ENCODE peak calls at places on chromosome 5, in six cellular contexts. B is left lung, W is stomach, E is heart left ventricle, T is GM23248, O is Caco-2. Q is an unnamed sample.

GRCh38 chr5:78647838-78648358 is 674 bp downstream of the LHFPL2 start:
- DNase-seq in O (peak; percentile 74), T (peak; percentile 81), W (peak; percentile 60), E (peak; percentile 72), B (peak; percentile 48), Q (no peak)

GRCh38 chr5:173281910-173282309 is 46.3 kb downstream of the STC2 start:
- DNase-seq in E (no peak), O (peak; percentile 48), B (no peak), W (no peak), T (peak; percentile 34), Q (peak; percentile 85)

GRCh38 chr5:90747693-90748092 is 189.1 kb downstream of the ADGRV1 start:
- DNase-seq in B (no peak), T (no peak), E (no peak), O (no peak), W (no peak), Q (no peak)

GRCh38 chr5:132098151-132098594 is 24.6 kb downstream of the CSF2 start:
- DNase-seq in T (peak; percentile 79), E (no peak), W (no peak), B (no peak), O (no peak), Q (no peak)

GRCh38 chr5:143527808-143528207 is 124.3 kb upstream of the NR3C1 start:
- DNase-seq in E (no peak), T (peak; percentile 58), O (no peak), B (no peak), W (no peak), Q (no peak)

GRCh38 chr5:123665822-123666371 is 153.9 kb downstream of the CSNK1G3 start:
- DNase-seq in E (no peak), T (no peak), B (no peak), W (no peak), O (no peak), Q (no peak)

GRCh38 chr5:79436224-79436623 is 77.7 kb downstream of the HOMER1 start:
- DNase-seq in T (peak; percentile 77), W (no peak), O (peak; percentile 9), B (no peak), E (no peak), Q (no peak)

GRCh38 chr5:90606539-90606938 is 47.9 kb downstream of the ADGRV1 start:
- DNase-seq in B (no peak), T (no peak), E (no peak), W (no peak), O (peak; percentile 5), Q (peak; percentile 20)

GRCh38 chr5:96396878-96397277 is 36.2 kb downstream of the PCSK1 start:
- DNase-seq in W (no peak), E (no peak), B (no peak), O (no peak), T (no peak), Q (no peak)

GRCh38 chr5:138503487-138504270 is 38.4 kb downstream of the EGR1 start:
- DNase-seq in T (peak; percentile 80), W (peak; percentile 44), E (peak; percentile 40), B (no peak), O (peak; percentile 74), Q (peak; percentile 80)

GRCh38 chr5:133400831-133401351 is 211.4 kb downstream of the FSTL4 start:
- DNase-seq in E (no peak), O (no peak), W (no peak), B (no peak), T (no peak), Q (no peak)

GRCh38 chr5:72210913-72211670 is 103.8 kb downstream of the MAP1B start:
- DNase-seq in B (no peak), W (peak; percentile 68), E (peak; percentile 37), T (peak; percentile 87), O (no peak), Q (no peak)

GRCh38 chr5:154757647-154758406 is 2.6 kb downstream of the LARP1 start:
- DNase-seq in W (no peak), T (peak; percentile 70), E (no peak), O (no peak), B (no peak), Q (no peak)

GRCh38 chr5:149956685-149957084 is 3.9 kb upstream of the SLC26A2 start:
- DNase-seq in W (no peak), B (no peak), E (no peak), O (no peak), T (no peak), Q (no peak)

GRCh38 chr5:68276740-68277139 is 61.2 kb downstream of the PIK3R1 start:
- DNase-seq in O (no peak), E (no peak), T (no peak), B (no peak), W (no peak), Q (no peak)

GRCh38 chr5:68277427-68277826 is 61.9 kb downstream of the PIK3R1 start:
- DNase-seq in E (no peak), W (no peak), B (no peak), O (no peak), T (no peak), Q (no peak)

GRCh38 chr5:68274847-68275700 is 59.5 kb downstream of the PIK3R1 start:
- DNase-seq in O (no peak), W (no peak), B (no peak), E (no peak), T (no peak), Q (no peak)

GRCh38 chr5:68282001-68282400 is 66.4 kb downstream of the PIK3R1 start:
- DNase-seq in O (no peak), B (no peak), T (no peak), W (no peak), E (no peak), Q (no peak)

DNA sequence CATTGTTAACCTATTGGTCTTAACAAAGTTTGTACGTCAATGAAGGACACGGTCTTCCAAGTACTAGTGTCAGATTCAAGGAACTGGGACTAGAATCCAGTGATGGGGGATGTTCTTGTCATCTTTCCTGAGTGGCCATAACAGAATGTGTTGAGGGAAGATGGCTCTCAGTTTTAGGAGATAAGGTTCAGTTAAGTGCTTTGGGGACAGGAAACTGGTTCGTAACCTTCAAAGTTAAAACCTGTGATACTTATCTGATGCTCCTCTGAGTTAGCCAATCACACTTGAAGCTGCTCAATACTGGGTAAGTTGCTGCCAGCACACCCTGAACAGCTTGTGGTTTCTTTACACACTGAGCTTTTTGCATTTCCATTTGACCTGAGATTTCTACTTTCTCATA is 64.4 kb downstream of the PIK3R1 start:
- DNase-seq in E (no peak), W (no peak), B (no peak), T (no peak), O (no peak), Q (no peak)
- H3K4me3 ChIP-seq in E (no peak overlapping the region), W (no peak overlapping the region), B (no peak overlapping the region), T (no peak overlapping the region), O (no peak overlapping the region), Q (no peak overlapping the region)

DNA sequence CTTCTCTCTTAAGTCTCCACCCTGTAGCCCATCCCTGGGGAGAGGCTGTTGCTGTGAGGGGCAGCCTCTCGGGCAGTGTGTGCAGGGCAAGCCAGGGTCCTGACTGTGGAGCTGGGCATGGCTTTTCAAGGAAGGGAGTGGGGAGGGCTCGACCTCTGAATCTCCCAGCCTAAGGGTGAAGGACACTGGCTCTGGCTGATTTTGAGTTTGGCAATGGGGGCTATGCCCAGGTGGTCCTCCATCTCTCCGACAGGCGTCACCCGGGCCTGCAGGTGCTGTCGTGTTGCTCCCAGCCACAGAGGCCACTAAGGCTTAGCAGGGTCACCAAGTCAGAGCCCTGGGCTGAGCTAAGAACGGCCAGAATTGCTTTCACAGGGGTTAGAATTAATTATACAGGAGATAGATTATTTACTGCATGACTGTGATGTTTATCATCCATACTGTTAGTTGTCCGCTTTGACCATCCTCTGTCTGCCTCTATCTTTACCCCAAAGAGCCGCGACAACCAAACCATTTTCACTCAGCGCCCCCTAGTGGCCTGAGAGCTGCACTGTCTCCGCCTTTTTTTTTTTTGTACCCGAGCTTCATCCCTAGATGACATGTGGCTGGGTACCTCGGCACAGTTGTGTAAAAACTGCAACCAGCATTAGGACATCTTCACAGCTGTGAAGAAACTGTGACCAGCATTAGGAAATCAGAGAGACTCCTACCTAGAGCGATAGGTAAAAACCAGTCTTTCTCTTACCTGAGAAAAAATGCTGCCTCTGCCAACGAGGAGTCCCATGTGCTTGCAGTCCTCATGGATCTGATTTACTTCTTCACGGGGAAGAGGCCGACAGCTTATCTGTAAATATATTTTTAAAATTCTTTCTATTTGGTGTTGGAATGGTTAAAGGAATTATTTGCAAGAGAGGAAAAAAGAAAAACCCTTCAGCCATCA is 44.5 kb downstream of the AGXT2 start:
- DNase-seq in O (peak; percentile 78), B (peak; percentile 38), T (peak; percentile 64), E (peak; percentile 28), W (peak; percentile 59), Q (peak; percentile 75)
- H3K27me3 ChIP-seq in O (no peaks in the 10 kb centered on the region), B (peaks cover 9% of the 10 kb centered on the region), T (no peaks in the 10 kb centered on the region), E (peaks cover 5% of the 10 kb centered on the region), W (no peaks in the 10 kb centered on the region), Q (no peaks in the 10 kb centered on the region)

DNA sequence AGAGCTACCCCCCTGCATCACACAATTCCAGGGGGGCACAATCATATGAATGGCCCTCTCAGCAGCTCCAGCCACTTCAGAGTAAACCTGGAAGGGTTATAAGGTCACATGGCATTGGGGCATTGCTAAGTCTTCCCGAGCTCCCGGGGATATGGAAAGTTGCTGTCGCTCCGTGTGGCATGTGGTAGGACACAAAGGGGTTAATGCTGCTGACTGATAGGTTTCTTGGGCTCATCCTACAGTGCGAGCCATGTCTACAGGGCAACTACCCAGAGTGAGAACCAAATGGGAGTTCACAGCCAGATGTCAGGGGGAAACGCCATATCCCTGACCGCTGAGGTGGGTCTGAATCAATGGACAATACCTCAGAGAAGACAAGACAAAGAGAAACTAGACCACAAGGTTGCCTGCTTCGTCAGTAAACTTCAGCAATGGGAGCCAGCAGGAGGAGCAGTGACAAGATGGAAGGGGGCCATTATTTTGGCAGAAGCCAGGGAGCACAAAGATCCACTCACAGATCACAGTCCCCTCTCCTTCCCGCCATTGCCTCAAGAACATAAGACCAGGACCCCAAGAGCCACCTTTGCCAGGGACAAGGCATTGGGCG is 52.4 kb upstream of the SHISAL2B start:
- DNase-seq in B (no peak), T (peak; percentile 16), O (peak; percentile 20), W (no peak), E (no peak), Q (peak; percentile 18)
- H3K4me3 ChIP-seq in B (no peak overlapping the region), T (no peak overlapping the region), O (no peak overlapping the region), W (no peak overlapping the region), E (no peak overlapping the region), Q (no peak overlapping the region)

DNA sequence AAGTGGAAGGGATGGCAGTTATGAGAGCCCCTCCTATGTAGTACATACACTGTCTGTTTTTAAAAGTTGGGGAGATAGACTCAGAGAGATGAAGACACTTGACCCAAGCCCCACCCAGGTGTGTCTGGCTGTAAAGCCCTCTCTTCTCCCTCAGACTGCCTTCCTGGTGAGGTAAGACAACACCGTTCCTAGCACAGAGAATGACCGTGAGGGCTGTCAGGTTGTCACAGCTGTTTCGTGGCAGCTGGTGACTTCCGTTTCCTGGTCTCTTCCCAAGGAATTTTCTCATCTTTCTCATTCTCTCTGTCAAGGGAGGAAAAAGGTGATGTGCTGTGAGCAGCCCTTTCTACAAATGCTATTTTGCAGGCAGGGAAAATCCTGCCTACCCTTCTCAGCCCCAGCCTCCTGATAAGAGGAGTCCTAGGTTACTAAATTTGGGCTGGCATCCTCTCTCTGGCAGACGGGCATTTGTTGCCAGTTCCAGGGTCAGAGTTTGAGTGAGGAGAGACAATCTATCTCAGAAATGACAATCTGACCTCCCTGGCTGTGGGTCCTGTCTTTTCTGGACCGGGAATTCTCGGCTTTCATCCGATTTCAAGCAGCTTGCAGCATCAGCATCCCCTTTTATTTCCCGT is 263.5 kb upstream of the PANK3 start:
- DNase-seq in O (no peak), W (no peak), E (peak; percentile 51), T (no peak), B (no peak), Q (no peak)
- H3K27me3 ChIP-seq in O (peaks cover 3% of the 10 kb centered on the region), W (no peaks in the 10 kb centered on the region), E (no peaks in the 10 kb centered on the region), T (no peaks in the 10 kb centered on the region), B (peaks cover 65% of the 10 kb centered on the region), Q (peaks cover 3% of the 10 kb centered on the region)

GRCh38 chr5:88785396-88786216 is 97.4 kb downstream of the MEF2C start:
- DNase-seq in T (peak; percentile 98), E (peak; percentile 53), W (no peak), O (no peak), B (peak; percentile 56), Q (no peak)
- H3K4me3 ChIP-seq in T (peak overlapping the region; percentile 64), E (no peak overlapping the region), W (no peak overlapping the region), O (no peak overlapping the region), B (no peak overlapping the region), Q (no peak overlapping the region)

GRCh38 chr5:83472213-83472507 is 616 bp downstream of the VCAN start:
- DNase-seq in B (no peak), O (no peak), T (no peak), W (no peak), E (no peak), Q (peak; percentile 34)
- H3K27me3 ChIP-seq in B (peaks cover 100% of the 10 kb centered on the region), O (no peaks in the 10 kb centered on the region), T (no peaks in the 10 kb centered on the region), W (peaks cover 57% of the 10 kb centered on the region), E (peaks cover 66% of the 10 kb centered on the region), Q (no peaks in the 10 kb centered on the region)